ENCODE peak calls at places on chromosomes 12 and 14, in four cellular contexts. One of them, this sample, is unnamed.
A peak's percentile ranks its signal among the peaks of the same experiment; 100 is the strongest.

GRCh38 chr12:79121486-79121885 is 256.9 kb downstream of the SYT1 start:
- DNase-seq in GM12878: no peak
- DNase-seq in HCT116: peak; percentile 4
- DNase-seq in K562: peak; percentile 5
- DNase-seq in this sample: no peak

GRCh38 chr12:50110127-50110761 is 1.8 kb upstream of the COX14 start:
- DNase-seq in GM12878: peak; percentile 50
- DNase-seq in HCT116: no peak
- DNase-seq in K562: peak; percentile 87
- DNase-seq in this sample: no peak

GRCh38 chr14:58239259-58240210 is 5.1 kb upstream of the PSMA3 start:
- DNase-seq in GM12878: peak; percentile 64
- DNase-seq in HCT116: peak; percentile 26
- DNase-seq in K562: peak; percentile 10
- DNase-seq in this sample: peak; percentile 29

GRCh38 chr14:71070169-71070568 is 162.9 kb downstream of the PCNX1 start:
- DNase-seq in GM12878: no peak
- DNase-seq in HCT116: no peak
- DNase-seq in K562: no peak
- DNase-seq in this sample: no peak

GRCh38 chr14:68791078-68791983 is 1.5 kb downstream of the ZFP36L1 start:
- DNase-seq in GM12878: no peak
- DNase-seq in HCT116: no peak
- DNase-seq in K562: no peak
- DNase-seq in this sample: no peak

GRCh38 chr12:48316491-48316890 is 34.2 kb downstream of the ZNF641 start:
- DNase-seq in GM12878: no peak
- DNase-seq in HCT116: no peak
- DNase-seq in K562: no peak
- DNase-seq in this sample: no peak

GRCh38 chr14:50573862-50574261 is 13.9 kb downstream of the ATL1 start:
- DNase-seq in GM12878: no peak
- DNase-seq in HCT116: no peak
- DNase-seq in K562: no peak
- DNase-seq in this sample: no peak

GRCh38 chr14:74655597-74656389 is 43.8 kb upstream of the LTBP2 start:
- DNase-seq in GM12878: no peak
- DNase-seq in HCT116: no peak
- DNase-seq in K562: no peak
- DNase-seq in this sample: no peak

GRCh38 chr14:33985242-33985641 is 34.4 kb upstream of the EGLN3 start:
- DNase-seq in GM12878: no peak
- DNase-seq in HCT116: peak; percentile 18
- DNase-seq in K562: no peak
- DNase-seq in this sample: no peak

GRCh38 chr14:67490201-67490600 is 1.7 kb upstream of the TMEM229B start:
- DNase-seq in GM12878: no peak
- DNase-seq in HCT116: no peak
- DNase-seq in K562: no peak
- DNase-seq in this sample: no peak

GRCh38 chr12:13504074-13504473 is 307.5 kb downstream of the EMP1 start:
- DNase-seq in GM12878: no peak
- DNase-seq in HCT116: no peak
- DNase-seq in K562: no peak
- DNase-seq in this sample: no peak

GRCh38 chr12:88342434-88342833 is 200.3 kb downstream of the TMTC3 start:
- DNase-seq in GM12878: no peak
- DNase-seq in HCT116: no peak
- DNase-seq in K562: no peak
- DNase-seq in this sample: no peak

GRCh38 chr12:91833780-91834359 is 311.8 kb downstream of the BTG1 start:
- DNase-seq in GM12878: no peak
- DNase-seq in HCT116: no peak
- DNase-seq in K562: no peak
- DNase-seq in this sample: no peak

GRCh38 chr14:60926002-60926401 is 54.9 kb downstream of the TRMT5 start:
- DNase-seq in GM12878: peak; percentile 34
- DNase-seq in HCT116: no peak
- DNase-seq in K562: no peak
- DNase-seq in this sample: no peak

GRCh38 chr12:94644622-94645021 is 5.7 kb downstream of the TMCC3 start:
- DNase-seq in GM12878: peak; percentile 49
- DNase-seq in HCT116: no peak
- DNase-seq in K562: no peak
- DNase-seq in this sample: no peak

GRCh38 chr12:51127050-51127729 is 43.8 kb upstream of the CSRNP2 start:
- DNase-seq in GM12878: no peak
- DNase-seq in HCT116: no peak
- DNase-seq in K562: no peak
- DNase-seq in this sample: no peak

GRCh38 chr12:94707892-94708291 is 57.5 kb upstream of the TMCC3 start:
- DNase-seq in GM12878: no peak
- DNase-seq in HCT116: no peak
- DNase-seq in K562: no peak
- DNase-seq in this sample: no peak

GRCh38 chr12:108854055-108854452 is 3.3 kb downstream of the SSH1 start:
- DNase-seq in GM12878: peak; percentile 52
- DNase-seq in HCT116: no peak
- DNase-seq in K562: no peak
- DNase-seq in this sample: no peak

GRCh38 chr12:106863185-106863584 is 88.7 kb downstream of the RIC8B start:
- DNase-seq in GM12878: no peak
- DNase-seq in HCT116: no peak
- DNase-seq in K562: no peak
- DNase-seq in this sample: no peak

GRCh38 chr14:42911642-42912041 is 1305.0 kb downstream of the LRFN5 start:
- DNase-seq in GM12878: no peak
- DNase-seq in HCT116: no peak
- DNase-seq in K562: no peak
- DNase-seq in this sample: no peak

GRCh38 chr14:55026793-55027560 is at the start of the genes SOCS4 and WDHD1:
- DNase-seq in GM12878: peak; percentile 82
- DNase-seq in HCT116: peak; percentile 84
- DNase-seq in K562: peak; percentile 90
- DNase-seq in this sample: peak; percentile 82

GRCh38 chr12:57240926-57241555 is 9.9 kb downstream of the STAC3 start:
- DNase-seq in GM12878: no peak
- DNase-seq in HCT116: no peak
- DNase-seq in K562: no peak
- DNase-seq in this sample: no peak

GRCh38 chr12:119176267-119177055 is 2.3 kb upstream of the HSPB8 start:
- DNase-seq in GM12878: no peak
- DNase-seq in HCT116: peak; percentile 64
- DNase-seq in K562: no peak
- DNase-seq in this sample: no peak

GRCh38 chr14:56331815-56332214 is 213.6 kb downstream of the PELI2 start:
- DNase-seq in GM12878: no peak
- DNase-seq in HCT116: no peak
- DNase-seq in K562: no peak
- DNase-seq in this sample: no peak

GRCh38 chr14:91968280-91968679 is 20.8 kb upstream of the FBLN5 start:
- DNase-seq in GM12878: no peak
- DNase-seq in HCT116: no peak
- DNase-seq in K562: no peak
- DNase-seq in this sample: no peak

GRCh38 chr14:52789118-52789517 is 2.3 kb downstream of the GNPNAT1 start:
- DNase-seq in GM12878: no peak
- DNase-seq in HCT116: no peak
- DNase-seq in K562: no peak
- DNase-seq in this sample: no peak

GRCh38 chr14:99035712-99036593 is 236.0 kb downstream of the BCL11B start:
- DNase-seq in GM12878: no peak
- DNase-seq in HCT116: peak; percentile 19
- DNase-seq in K562: no peak
- DNase-seq in this sample: peak; percentile 47

GRCh38 chr12:26434299-26434915 is 239.0 kb downstream of the SSPN start:
- DNase-seq in GM12878: no peak
- DNase-seq in HCT116: peak; percentile 61
- DNase-seq in K562: peak; percentile 41
- DNase-seq in this sample: no peak
- TF ChIP-seq SRF in GM12878: no peak
- TF ChIP-seq SRF in HCT116: no peak
- TF ChIP-seq SRF in K562: no peak
- TF ChIP-seq SRF in this sample: no peak

GRCh38 chr14:100106260-100106659 is 41.0 kb downstream of the EVL start:
- DNase-seq in GM12878: no peak
- DNase-seq in HCT116: no peak
- DNase-seq in K562: peak; percentile 22
- DNase-seq in this sample: no peak
- TF ChIP-seq SRF in GM12878: no peak
- TF ChIP-seq SRF in HCT116: no peak
- TF ChIP-seq SRF in K562: no peak
- TF ChIP-seq SRF in this sample: no peak

GRCh38 chr14:105414456-105415371 is 4.9 kb upstream of the MTA1 start:
- DNase-seq in GM12878: no peak
- DNase-seq in HCT116: no peak
- DNase-seq in K562: peak; percentile 80
- DNase-seq in this sample: no peak

GRCh38 chr14:105411017-105411941 is 8.3 kb upstream of the MTA1 start:
- DNase-seq in GM12878: no peak
- DNase-seq in HCT116: no peak
- DNase-seq in K562: peak; percentile 89
- DNase-seq in this sample: peak; percentile 74

GRCh38 chr14:105411985-105412767 is 7.5 kb upstream of the MTA1 start:
- DNase-seq in GM12878: no peak
- DNase-seq in HCT116: no peak
- DNase-seq in K562: no peak
- DNase-seq in this sample: no peak

GRCh38 chr14:105413542-105413886 is 6.1 kb upstream of the MTA1 start:
- DNase-seq in GM12878: no peak
- DNase-seq in HCT116: no peak
- DNase-seq in K562: no peak
- DNase-seq in this sample: no peak

DNA sequence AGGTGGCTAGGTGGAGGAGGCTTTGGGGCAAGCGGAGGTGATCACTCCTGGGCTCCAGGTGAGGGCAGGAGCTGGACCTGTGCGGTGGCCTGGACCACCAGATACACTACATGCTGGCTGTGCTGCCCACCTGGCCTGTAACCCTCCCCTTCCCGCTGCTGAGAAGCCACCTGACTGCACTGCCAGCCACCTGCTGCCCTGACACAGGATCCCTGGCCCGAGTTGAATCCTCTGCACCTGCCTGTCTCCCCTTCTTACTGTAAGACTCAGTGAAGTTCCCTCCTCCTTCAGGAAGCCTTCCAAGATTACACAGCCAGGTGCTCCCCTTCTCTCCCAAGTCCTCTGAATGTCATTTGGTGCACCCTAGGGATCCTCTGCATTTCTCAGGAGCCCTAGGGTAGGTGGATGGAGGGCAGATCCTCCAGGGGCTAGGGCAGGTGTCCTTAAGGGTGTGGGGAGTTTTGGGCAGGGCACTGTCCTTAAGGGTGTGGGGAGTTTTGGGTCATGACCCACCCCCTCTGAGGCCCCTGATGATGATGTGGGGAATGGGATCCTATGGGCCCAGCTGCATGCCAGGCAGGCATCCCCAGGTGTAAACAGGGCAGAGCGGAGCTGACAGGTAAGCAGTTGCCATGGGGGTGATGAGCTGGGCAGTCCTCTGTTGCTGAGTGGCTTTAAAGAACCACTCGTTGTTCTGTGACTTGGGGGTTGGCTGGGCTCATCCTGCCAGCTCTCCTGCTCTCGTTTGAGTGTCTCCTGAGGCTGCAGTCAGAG is 6.7 kb upstream of the MTA1 start:
- DNase-seq in GM12878: no peak
- DNase-seq in HCT116: no peak
- DNase-seq in K562: no peak
- DNase-seq in this sample: no peak
- TF ChIP-seq SRF in GM12878: no peak
- TF ChIP-seq SRF in HCT116: no peak
- TF ChIP-seq SRF in K562: no peak
- TF ChIP-seq SRF in this sample: no peak

DNA sequence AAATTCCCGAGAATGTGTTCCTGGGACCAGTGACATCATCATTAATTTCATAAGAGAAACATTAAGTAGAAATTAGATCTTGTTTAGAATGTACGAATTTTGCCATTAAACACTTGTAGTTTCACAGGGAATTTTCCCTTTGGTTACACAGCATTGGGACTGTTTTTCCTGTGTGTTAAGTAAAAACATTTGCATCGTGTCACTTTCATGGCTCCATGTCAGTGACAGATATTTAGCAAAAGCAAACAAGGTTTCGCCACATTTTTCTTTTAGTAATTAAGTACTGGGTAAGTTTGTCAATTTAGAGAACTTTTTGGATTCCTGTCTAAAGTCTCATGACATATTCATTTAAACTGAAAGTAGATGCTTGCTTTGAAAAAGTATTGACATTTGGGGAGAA is 45.5 kb upstream of the OVCH1 start:
- DNase-seq in GM12878: no peak
- DNase-seq in HCT116: no peak
- DNase-seq in K562: no peak
- DNase-seq in this sample: no peak
- TF ChIP-seq SRF in GM12878: no peak
- TF ChIP-seq SRF in HCT116: no peak
- TF ChIP-seq SRF in K562: no peak
- TF ChIP-seq SRF in this sample: no peak

GRCh38 chr12:7961395-7962188 is 25.6 kb upstream of the SLC2A3 start:
- DNase-seq in GM12878: no peak
- DNase-seq in HCT116: no peak
- DNase-seq in K562: no peak
- DNase-seq in this sample: no peak

GRCh38 chr12:7959278-7960063 is 23.5 kb upstream of the SLC2A3 start:
- DNase-seq in GM12878: peak; percentile 70
- DNase-seq in HCT116: no peak
- DNase-seq in K562: peak; percentile 17
- DNase-seq in this sample: peak; percentile 74
- TF ChIP-seq SRF in GM12878: no peak
- TF ChIP-seq SRF in HCT116: no peak
- TF ChIP-seq SRF in K562: no peak
- TF ChIP-seq SRF in this sample: no peak

GRCh38 chr14:45715946-45716345 is 462.9 kb upstream of the MIS18BP1 start:
- DNase-seq in GM12878: no peak
- DNase-seq in HCT116: no peak
- DNase-seq in K562: no peak
- DNase-seq in this sample: no peak

DNA sequence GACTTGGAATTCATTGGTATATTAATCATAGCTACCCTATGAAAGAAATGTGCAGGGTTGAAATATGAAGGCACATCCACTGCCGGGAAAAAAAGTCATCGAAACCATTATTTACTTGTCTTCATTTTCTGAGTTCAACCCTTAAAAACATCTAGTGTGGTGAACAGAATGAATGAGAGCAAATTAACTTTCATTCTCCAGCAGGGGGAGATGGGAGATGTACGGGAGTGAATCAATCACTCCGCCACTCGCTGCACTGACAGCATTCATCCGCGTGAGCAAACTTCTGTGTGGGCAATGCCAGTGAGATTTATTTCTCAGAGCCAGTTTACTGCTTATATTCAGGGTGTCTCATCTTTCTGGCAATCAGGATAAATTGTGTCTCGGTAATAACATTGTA is 463.5 kb upstream of the MIS18BP1 start:
- DNase-seq in GM12878: no peak
- DNase-seq in HCT116: no peak
- DNase-seq in K562: no peak
- DNase-seq in this sample: no peak
- TF ChIP-seq SRF in GM12878: no peak
- TF ChIP-seq SRF in HCT116: no peak
- TF ChIP-seq SRF in K562: no peak
- TF ChIP-seq SRF in this sample: no peak

This sample was measured in H1.